ENCODE peak calls at places on chromosomes 12 and 14, in four cellular contexts. One of them, this sample, is unnamed.

GRCh38 chr12:66074561-66074960 is 56.0 kb downstream of the LLPH start:
- DNase-seq in aorta: no peak
- DNase-seq in kidney tubule cell: no peak
- DNase-seq in midbrain: no peak
- DNase-seq in this sample: no peak

GRCh38 chr12:103503546-103504480 is 8.0 kb upstream of the C12orf42 start:
- DNase-seq in aorta: no peak
- DNase-seq in kidney tubule cell: peak
- DNase-seq in midbrain: peak
- DNase-seq in this sample: no peak

GRCh38 chr12:52207895-52208294 is 16.1 kb upstream of the KRT80 start:
- DNase-seq in aorta: peak
- DNase-seq in kidney tubule cell: peak
- DNase-seq in midbrain: no peak
- DNase-seq in this sample: no peak

GRCh38 chr12:47207005-47207717 is 127.4 kb upstream of the AMIGO2 start:
- DNase-seq in aorta: peak
- DNase-seq in kidney tubule cell: peak
- DNase-seq in midbrain: no peak
- DNase-seq in this sample: no peak

GRCh38 chr12:119804011-119804641 is 73.0 kb downstream of the CIT start:
- DNase-seq in aorta: peak
- DNase-seq in kidney tubule cell: peak
- DNase-seq in midbrain: peak
- DNase-seq in this sample: peak

GRCh38 chr14:75283884-75284563 is 5.4 kb downstream of the FOS start:
- DNase-seq in aorta: peak
- DNase-seq in kidney tubule cell: no peak
- DNase-seq in midbrain: no peak
- DNase-seq in this sample: no peak

GRCh38 chr14:95262511-95262891 is 57.2 kb downstream of the CLMN start:
- DNase-seq in aorta: no peak
- DNase-seq in kidney tubule cell: no peak
- DNase-seq in midbrain: no peak
- DNase-seq in this sample: no peak

GRCh38 chr12:39103552-39104165 is 198.3 kb upstream of the CPNE8 start:
- DNase-seq in aorta: no peak
- DNase-seq in kidney tubule cell: peak
- DNase-seq in midbrain: peak
- DNase-seq in this sample: no peak

GRCh38 chr12:39332661-39333175 is 110.2 kb downstream of the KIF21A start:
- DNase-seq in aorta: no peak
- DNase-seq in kidney tubule cell: no peak
- DNase-seq in midbrain: no peak
- DNase-seq in this sample: no peak

This sample was measured in sciatic nerve.